ENCODE peak calls at places on chromosomes 4 and X, in six cellular contexts. W, H, Q, C, K and S are unnamed samples.
A peak's percentile ranks its signal among the peaks of the same experiment; 100 is the strongest.

GRCh38 chr4:174118171-174118570 is 165.3 kb downstream of the FBXO8 start:
- DNase-seq in W (no peak), H (no peak), Q (no peak), C (no peak), K (no peak), S (no peak)

GRCh38 chr4:54498661-54499111 is 159.1 kb upstream of the KIT start:
- DNase-seq in W (no peak), H (no peak), Q (no peak), C (no peak), K (no peak), S (no peak)

GRCh38 chr4:175951794-175952193 is 113.8 kb upstream of the WDR17 start:
- DNase-seq in W (no peak), H (no peak), Q (no peak), C (no peak), K (no peak), S (no peak)

GRCh38 chr4:164956766-164957643 is 20.5 kb downstream of the TRIM61 start:
- DNase-seq in W (peak; percentile 69), H (peak; percentile 54), Q (peak; percentile 74), C (no peak), K (no peak), S (peak; percentile 92)

GRCh38 chr4:149321438-149321837 is 494.2 kb downstream of the IQCM start:
- DNase-seq in W (no peak), H (no peak), Q (no peak), C (no peak), K (no peak), S (no peak)

GRCh38 chr4:25019501-25019900 is 11.2 kb downstream of the LGI2 start:
- DNase-seq in W (no peak), H (no peak), Q (no peak), C (no peak), K (no peak), S (no peak)

GRCh38 chr4:174753031-174753430 is 76.0 kb downstream of the GLRA3 start:
- DNase-seq in W (no peak), H (no peak), Q (no peak), C (no peak), K (no peak), S (no peak)

GRCh38 chr4:134201216-134202098 is at the start of gene PABPC4L:
- DNase-seq in W (no peak), H (peak; percentile 27), Q (no peak), C (no peak), K (no peak), S (peak; percentile 3)

GRCh38 chrX:22526339-22526738 is 253.6 kb downstream of the CBLL2 start:
- DNase-seq in W (no peak), H (no peak), Q (no peak), C (no peak), K (no peak), S (no peak)

GRCh38 chrX:2824886-2825285 is 3.8 kb upstream of the GYG2 start:
- DNase-seq in W (no peak), H (no peak), Q (no peak), C (no peak), K (no peak), S (no peak)

GRCh38 chr4:110705440-110705782 is 82.5 kb upstream of the PITX2 start:
- DNase-seq in W (no peak), H (no peak), Q (no peak), C (no peak), K (no peak), S (no peak)

GRCh38 chr4:156756118-156756517 is 215.5 kb downstream of the PDGFC start:
- DNase-seq in W (no peak), H (no peak), Q (no peak), C (no peak), K (no peak), S (no peak)